ENCODE peak calls at places on chromosomes 3 and 15, in eight cellular contexts. R, E, T, F, I, Y, C and J are unnamed samples.

GRCh38 chr3:52204337-52205073 is 6.5 kb downstream of the ALAS1 start:
- DNase-seq in R (no peak), E (no peak), T (peak; percentile 62), F (no peak), I (no peak), Y (no peak), C (no peak), J (no peak)

GRCh38 chr15:72786244-72786641 is 2.7 kb upstream of the ADPGK start:
- DNase-seq in R (no peak), E (no peak), T (no peak), F (no peak), I (no peak), Y (no peak), C (no peak), J (no peak)

GRCh38 chr3:42353632-42354031 is 56.8 kb downstream of the LYZL4 start:
- DNase-seq in R (no peak), E (no peak), T (no peak), F (no peak), I (no peak), Y (no peak), C (no peak), J (no peak)

GRCh38 chr15:81296673-81297072 is 27.3 kb downstream of the STARD5 start:
- DNase-seq in R (peak; percentile 47), E (no peak), T (peak; percentile 49), F (no peak), I (no peak), Y (no peak), C (peak; percentile 72), J (peak; percentile 53)

GRCh38 chr15:76180321-76180720 is 120.5 kb downstream of the TMEM266 start:
- DNase-seq in R (no peak), E (no peak), T (no peak), F (no peak), I (no peak), Y (no peak), C (no peak), J (no peak)

GRCh38 chr3:105366302-105367062 is at the start of gene ALCAM:
- DNase-seq in R (peak; percentile 89), E (peak; percentile 95), T (peak; percentile 94), F (peak; percentile 98), I (peak; percentile 98), Y (peak; percentile 97), C (peak; percentile 96), J (peak; percentile 93)

GRCh38 chr3:53254810-53255359 is 937 bp downstream of the TKT start:
- DNase-seq in R (peak; percentile 67), E (peak; percentile 79), T (peak; percentile 87), F (peak; percentile 64), I (peak; percentile 85), Y (no peak), C (peak; percentile 85), J (peak; percentile 72)

GRCh38 chr3:146065573-146066006 is 95.4 kb downstream of the PLOD2 start:
- DNase-seq in R (no peak), E (no peak), T (peak; percentile 35), F (no peak), I (peak; percentile 75), Y (peak; percentile 38), C (no peak), J (no peak)

GRCh38 chr3:71039332-71039731 is 544.2 kb downstream of the FOXP1 start:
- DNase-seq in R (no peak), E (no peak), T (no peak), F (no peak), I (no peak), Y (no peak), C (no peak), J (no peak)

GRCh38 chr3:107913671-107914070 is 177.2 kb downstream of the CD47 start:
- DNase-seq in R (no peak), E (no peak), T (no peak), F (no peak), I (no peak), Y (no peak), C (no peak), J (no peak)

GRCh38 chr3:4376499-4376898 is 73.3 kb downstream of the SETMAR start:
- DNase-seq in R (no peak), E (no peak), T (no peak), F (no peak), I (no peak), Y (no peak), C (no peak), J (no peak)
- H3K27me3 ChIP-seq in R (no peaks in the 10 kb centered on the region), E (no peaks in the 10 kb centered on the region), T (no peaks in the 10 kb centered on the region), F (no peaks in the 10 kb centered on the region), I (no peaks in the 10 kb centered on the region), Y (no peaks in the 10 kb centered on the region), C (no peaks in the 10 kb centered on the region), J (no peaks in the 10 kb centered on the region)

GRCh38 chr15:74415966-74416916 is 17.5 kb downstream of the SEMA7A start:
- DNase-seq in R (no peak), E (no peak), T (no peak), F (no peak), I (no peak), Y (no peak), C (peak; percentile 25), J (no peak)
- H3K4me1 ChIP-seq in R (peaks cover 37% of the 10 kb centered on the region), E (peaks cover 2% of the 10 kb centered on the region), T (no peaks in the 10 kb centered on the region), F (no peaks in the 10 kb centered on the region), I (peaks cover 5% of the 10 kb centered on the region), Y (peaks cover 31% of the 10 kb centered on the region), C (peaks cover 2% of the 10 kb centered on the region), J (peaks cover 23% of the 10 kb centered on the region)

GRCh38 chr15:92394327-92395175 is 870 bp downstream of the ST8SIA2 start:
- DNase-seq in R (no peak), E (no peak), T (no peak), F (peak; percentile 56), I (peak; percentile 36), Y (no peak), C (no peak), J (no peak)

GRCh38 chr15:92395557-92395956 is 1.9 kb downstream of the ST8SIA2 start:
- DNase-seq in R (no peak), E (no peak), T (no peak), F (no peak), I (no peak), Y (no peak), C (no peak), J (no peak)

GRCh38 chr15:92393994-92394326 is 279 bp downstream of the ST8SIA2 start:
- DNase-seq in R (no peak), E (no peak), T (no peak), F (no peak), I (peak; percentile 19), Y (no peak), C (no peak), J (no peak)

GRCh38 chr15:92393287-92393993 is at the start of gene ST8SIA2:
- DNase-seq in R (peak; percentile 32), E (no peak), T (peak; percentile 27), F (peak; percentile 76), I (peak; percentile 68), Y (no peak), C (peak; percentile 51), J (no peak)

DNA sequence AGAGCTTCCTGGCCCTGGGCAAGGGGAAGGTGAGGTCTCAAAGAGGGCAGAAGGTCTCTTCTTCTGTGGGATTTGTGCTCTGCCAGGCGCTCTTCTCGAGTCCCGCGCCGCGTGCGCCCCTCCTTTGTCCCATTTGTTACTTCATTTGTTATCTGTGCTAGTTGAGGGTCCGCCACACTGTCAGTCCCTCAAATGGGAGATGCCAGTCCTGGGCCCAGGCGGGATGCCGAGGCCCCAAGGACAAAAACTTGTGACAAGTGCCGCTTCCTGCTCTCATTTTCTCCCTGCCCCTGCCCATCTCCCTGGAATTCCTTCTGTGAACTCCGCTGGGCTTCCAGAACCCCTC is 1.5 kb downstream of the ST8SIA2 start:
- DNase-seq in R (no peak), E (no peak), T (no peak), F (no peak), I (no peak), Y (no peak), C (no peak), J (no peak)
- H3K27me3 ChIP-seq in R (peaks cover 77% of the 10 kb centered on the region), E (no peaks in the 10 kb centered on the region), T (peaks cover 56% of the 10 kb centered on the region), F (peaks cover 19% of the 10 kb centered on the region), I (peaks cover 72% of the 10 kb centered on the region), Y (peaks cover 14% of the 10 kb centered on the region), C (no peaks in the 10 kb centered on the region), J (peaks cover 15% of the 10 kb centered on the region)

GRCh38 chr15:74779162-74779648 is 2.7 kb upstream of the CSK start:
- DNase-seq in R (no peak), E (no peak), T (peak; percentile 18), F (no peak), I (no peak), Y (no peak), C (no peak), J (no peak)

GRCh38 chr15:74780983-74781672 is 752 bp upstream of the CSK start:
- DNase-seq in R (no peak), E (no peak), T (peak; percentile 51), F (no peak), I (no peak), Y (no peak), C (peak; percentile 62), J (no peak)

GRCh38 chr15:74778599-74778970 is 3.3 kb upstream of the CSK start:
- DNase-seq in R (no peak), E (no peak), T (peak; percentile 19), F (no peak), I (no peak), Y (no peak), C (no peak), J (no peak)

GRCh38 chr15:74781673-74782595 is at the start of gene CSK:
- DNase-seq in R (peak; percentile 82), E (peak; percentile 87), T (peak; percentile 75), F (peak; percentile 62), I (peak; percentile 92), Y (no peak), C (peak; percentile 92), J (peak; percentile 86)

GRCh38 chr15:74780523-74780982 is 1.3 kb upstream of the CSK start:
- DNase-seq in R (no peak), E (no peak), T (no peak), F (no peak), I (no peak), Y (no peak), C (peak; percentile 38), J (no peak)
- H3K4me1 ChIP-seq in R (peaks cover 62% of the 10 kb centered on the region), E (peaks cover 14% of the 10 kb centered on the region), T (peaks cover 21% of the 10 kb centered on the region), F (no peaks in the 10 kb centered on the region), I (peaks cover 44% of the 10 kb centered on the region), Y (peaks cover 14% of the 10 kb centered on the region), C (peaks cover 19% of the 10 kb centered on the region), J (peaks cover 44% of the 10 kb centered on the region)

GRCh38 chr15:51338496-51338895 is at the start of gene CYP19A1:
- DNase-seq in R (no peak), E (no peak), T (no peak), F (no peak), I (no peak), Y (no peak), C (no peak), J (no peak)

GRCh38 chr15:51341366-51342248 is at the start of gene GLDN:
- DNase-seq in R (peak; percentile 58), E (peak; percentile 38), T (peak; percentile 36), F (peak; percentile 52), I (peak; percentile 42), Y (no peak), C (peak; percentile 76), J (peak; percentile 52)

GRCh38 chr15:51343466-51343865 is 2.0 kb downstream of the GLDN start:
- DNase-seq in R (no peak), E (no peak), T (no peak), F (no peak), I (no peak), Y (no peak), C (no peak), J (no peak)

GRCh38 chr15:51342249-51342999 is 969 bp downstream of the GLDN start:
- DNase-seq in R (no peak), E (no peak), T (peak; percentile 37), F (no peak), I (no peak), Y (no peak), C (no peak), J (no peak)
- H3K27me3 ChIP-seq in R (peaks cover 18% of the 10 kb centered on the region), E (no peaks in the 10 kb centered on the region), T (peaks cover 8% of the 10 kb centered on the region), F (peaks cover 21% of the 10 kb centered on the region), I (peaks cover 37% of the 10 kb centered on the region), Y (no peaks in the 10 kb centered on the region), C (no peaks in the 10 kb centered on the region), J (no peaks in the 10 kb centered on the region)